ENCODE peak calls at places on chromosomes 13 and 19, in seven cellular contexts. G is adrenal gland, I is uterus, Y is colonic mucosa, S is astrocyte of the spinal cord, L is IMR-90, N is epithelial cell of esophagus. M is an unnamed sample.

GRCh38 chr13:107867701-107868661 is 347.4 kb downstream of the LIG4 start:
- DNase-seq in S (peak; percentile 52), L (peak; percentile 57), I (no peak), G (no peak), N (peak; percentile 17), Y (no peak), M (peak; percentile 49)

GRCh38 chr13:111402441-111402840 is 82.0 kb downstream of the TEX29 start:
- DNase-seq in I (no peak), N (no peak), Y (no peak), L (no peak), S (no peak), G (no peak), M (no peak)

GRCh38 chr19:37926255-37926654 is 19.2 kb downstream of the SIPA1L3 start:
- DNase-seq in N (no peak), S (no peak), Y (no peak), I (no peak), G (no peak), L (no peak), M (no peak)

GRCh38 chr13:24251525-24251924 is 57.9 kb upstream of the C1QTNF9 start:
- DNase-seq in I (no peak), S (no peak), Y (no peak), G (no peak), L (no peak), N (no peak), M (no peak)

GRCh38 chr13:52980695-52981094 is 47.9 kb upstream of the OLFM4 start:
- DNase-seq in I (no peak), S (no peak), N (peak; percentile 36), Y (no peak), G (no peak), L (no peak), M (no peak)

GRCh38 chr19:51549533-51550324 is 18.3 kb upstream of the SIGLEC6 start:
- DNase-seq in I (no peak), Y (no peak), G (no peak), N (no peak), S (no peak), L (no peak), M (no peak)

GRCh38 chr13:75544681-75545333 is 4.8 kb upstream of the UCHL3 start:
- DNase-seq in L (peak; percentile 90), I (no peak), Y (no peak), S (no peak), G (peak; percentile 41), N (peak; percentile 91), M (no peak)

GRCh38 chr13:34031629-34032028 is 213.7 kb downstream of the RFC3 start:
- DNase-seq in G (no peak), Y (no peak), I (no peak), S (no peak), L (no peak), N (no peak), M (no peak)

GRCh38 chr19:7912144-7912696 is 2.4 kb upstream of the TGFBR3L start:
- DNase-seq in S (no peak), G (no peak), Y (no peak), N (no peak), L (no peak), I (peak; percentile 17), M (no peak)

GRCh38 chr19:56301886-56302620 is 12.6 kb downstream of the ZSCAN5A start:
- DNase-seq in L (no peak), I (no peak), S (no peak), Y (no peak), G (no peak), N (peak; percentile 8), M (no peak)

GRCh38 chr19:45172173-45172572 is 5.9 kb downstream of the TRAPPC6A start:
- DNase-seq in N (no peak), I (no peak), G (no peak), Y (no peak), L (no peak), S (no peak), M (no peak)

GRCh38 chr13:41315466-41316047 is 4.5 kb downstream of the NAA16 start:
- DNase-seq in Y (no peak), S (no peak), G (no peak), N (peak; percentile 48), I (no peak), L (peak; percentile 27), M (no peak)

GRCh38 chr13:41313117-41313516 is 2.0 kb downstream of the NAA16 start:
- DNase-seq in S (no peak), Y (no peak), I (no peak), N (no peak), G (no peak), L (no peak), M (no peak)

GRCh38 chr13:41310963-41311606 is at the start of gene NAA16:
- DNase-seq in S (peak; percentile 93), L (peak; percentile 90), I (peak; percentile 89), N (peak; percentile 81), G (peak; percentile 95), Y (peak; percentile 88), M (peak; percentile 96)

GRCh38 chr13:41311607-41312500 is 787 bp downstream of the NAA16 start:
- DNase-seq in I (peak; percentile 44), Y (peak; percentile 70), S (peak; percentile 37), G (peak; percentile 57), L (peak; percentile 43), N (peak; percentile 48), M (peak; percentile 64)

DNA sequence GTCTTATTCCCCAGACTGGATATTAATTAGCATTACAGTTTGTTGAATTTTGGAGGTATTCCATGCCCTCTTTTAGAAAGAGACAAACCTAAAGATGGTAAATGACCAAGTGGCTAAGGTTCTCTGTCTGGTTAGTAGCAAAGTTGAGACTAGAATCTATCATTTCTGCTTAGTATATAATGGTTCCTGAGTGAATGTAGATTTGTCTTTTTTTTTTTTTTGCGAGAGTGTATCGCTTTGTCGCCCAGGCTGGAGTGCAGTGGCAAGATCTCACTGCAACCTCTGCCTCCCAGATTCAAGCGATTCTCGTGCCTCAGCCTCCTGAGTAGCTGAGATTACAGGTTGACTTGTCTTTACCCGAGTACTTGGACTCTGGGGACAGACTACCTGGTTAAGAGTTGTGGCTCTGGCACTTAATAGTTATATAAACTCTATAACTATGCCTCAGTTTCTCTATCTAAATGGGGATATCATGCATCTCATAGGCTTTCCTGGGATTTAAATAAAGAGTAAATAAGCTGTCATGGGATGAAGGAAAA is 2.7 kb downstream of the NAA16 start:
- DNase-seq in I (no peak), N (no peak), L (no peak), S (no peak), G (no peak), Y (no peak), M (no peak)
- H3K4me3 ChIP-seq in I (peak overlapping the region; percentile 79), N (peak overlapping the region; percentile 83), L (peak overlapping the region; percentile 23), S (no peak overlapping the region), G (no peak overlapping the region), Y (no peak overlapping the region), M (peak overlapping the region; percentile 94)

DNA sequence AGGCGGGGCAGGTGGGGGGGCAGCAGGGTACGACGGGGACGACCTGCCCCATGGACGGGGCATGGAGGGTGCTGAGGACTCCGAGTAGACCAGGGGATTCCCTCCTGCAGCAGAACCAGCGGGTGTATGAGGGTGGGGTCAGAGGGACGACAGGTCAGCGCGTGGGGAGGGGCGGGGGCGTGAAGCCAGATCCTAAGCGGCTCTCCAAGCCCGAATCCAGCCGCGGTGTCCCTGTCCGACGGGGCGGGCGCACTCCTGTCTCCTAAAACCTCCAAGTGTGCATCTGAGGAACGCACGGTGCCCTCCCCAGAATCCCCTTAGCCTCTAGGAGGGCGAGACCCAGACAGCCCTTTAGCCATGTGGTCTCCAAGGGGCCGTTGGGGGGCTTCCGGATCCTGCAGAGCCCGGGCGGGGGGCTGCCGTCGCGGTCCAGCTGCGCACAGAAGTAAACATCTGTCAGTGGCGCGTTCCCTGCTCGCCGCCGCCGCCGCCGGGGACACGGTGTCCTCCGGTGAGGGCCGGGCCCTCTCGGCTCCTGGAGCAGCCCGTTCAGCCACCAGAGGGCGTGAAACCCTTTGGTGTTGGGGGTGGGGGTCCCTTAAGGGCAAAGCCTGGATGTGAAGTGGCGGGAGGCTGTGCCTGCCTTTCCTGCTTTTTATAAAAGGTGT is 732 bp downstream of the NRTN start:
- DNase-seq in L (peak; percentile 24), Y (peak; percentile 79), N (peak; percentile 51), I (no peak), S (peak; percentile 26), G (peak; percentile 81), M (peak; percentile 71)
- H3K4me3 ChIP-seq in L (peak overlapping the region; percentile 10), Y (peak overlapping the region; percentile 19), N (no peak overlapping the region), I (no peak overlapping the region), S (no peak overlapping the region), G (no peak overlapping the region), M (peak overlapping the region; percentile 47)

GRCh38 chr13:89688908-89689307 is 1658.6 kb upstream of the MIR17HG start:
- DNase-seq in L (no peak), I (no peak), G (peak; percentile 65), N (no peak), Y (no peak), S (no peak), M (no peak)

GRCh38 chr13:89687066-89687465 is 1660.4 kb upstream of the MIR17HG start:
- DNase-seq in Y (no peak), I (no peak), L (no peak), N (no peak), G (no peak), S (no peak), M (no peak)

DNA sequence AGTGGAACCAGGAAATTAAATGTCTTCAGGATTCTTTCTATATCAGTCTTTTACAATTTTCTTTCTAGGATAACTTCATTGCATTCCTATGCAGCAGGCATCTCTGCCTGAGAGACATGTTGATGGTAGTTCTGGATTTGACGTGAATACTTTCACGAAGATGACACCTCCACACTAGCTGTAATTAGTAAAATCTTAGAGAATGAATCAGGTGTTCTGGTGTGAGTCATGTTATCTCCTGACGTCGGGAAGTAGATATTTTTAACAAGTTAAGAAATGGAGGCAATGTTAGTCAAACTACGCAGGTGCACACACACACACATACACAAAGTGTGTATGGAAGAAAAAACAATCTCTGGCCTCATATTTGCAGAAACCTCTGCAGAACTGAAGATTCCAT is 1661.3 kb upstream of the MIR17HG start:
- DNase-seq in N (peak; percentile 13), G (no peak), Y (no peak), L (no peak), I (no peak), S (no peak), M (no peak)
- H3K4me3 ChIP-seq in N (no peak overlapping the region), G (no peak overlapping the region), Y (no peak overlapping the region), L (no peak overlapping the region), I (no peak overlapping the region), S (no peak overlapping the region), M (no peak overlapping the region)

GRCh38 chr13:50911937-50912624 is 2.5 kb downstream of the RNASEH2B start:
- DNase-seq in Y (peak; percentile 96), I (peak; percentile 90), G (peak; percentile 92), L (peak; percentile 90), S (peak; percentile 91), N (peak; percentile 82), M (peak; percentile 95)

GRCh38 chr13:50915562-50915961 is 6.0 kb downstream of the RNASEH2B start:
- DNase-seq in S (no peak), N (no peak), L (no peak), Y (no peak), G (no peak), I (no peak), M (no peak)

GRCh38 chr13:50912851-50913250 is 3.3 kb downstream of the RNASEH2B start:
- DNase-seq in Y (no peak), I (no peak), S (no peak), L (peak; percentile 55), N (no peak), G (no peak), M (no peak)

GRCh38 chr13:50914848-50915247 is 5.3 kb downstream of the RNASEH2B start:
- DNase-seq in Y (no peak), N (peak; percentile 10), L (peak; percentile 52), G (no peak), I (no peak), S (peak; percentile 55), M (no peak)

DNA sequence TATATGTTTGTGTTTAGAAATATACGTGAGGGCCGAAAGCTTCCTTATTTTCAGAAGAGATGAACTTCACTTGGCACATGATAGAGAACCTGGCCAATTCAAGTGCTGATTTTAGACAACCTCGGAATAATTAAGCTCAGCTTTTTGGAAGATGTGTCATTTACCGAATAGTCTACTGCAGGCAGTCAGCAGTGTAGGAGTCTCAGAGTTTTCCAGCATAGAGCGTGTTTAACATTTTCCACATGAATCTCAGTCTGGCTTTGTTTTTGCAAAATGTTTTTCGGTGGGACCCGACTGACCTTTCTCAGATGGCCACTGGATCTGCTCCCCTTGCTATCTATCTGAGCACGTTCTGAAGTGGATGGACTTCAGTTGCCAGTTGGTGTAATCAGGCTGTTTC is 4.7 kb downstream of the RNASEH2B start:
- DNase-seq in N (no peak), I (no peak), G (no peak), Y (no peak), S (peak; percentile 16), L (no peak), M (no peak)
- H3K4me3 ChIP-seq in N (no peak overlapping the region), I (no peak overlapping the region), G (no peak overlapping the region), Y (no peak overlapping the region), S (no peak overlapping the region), L (no peak overlapping the region), M (no peak overlapping the region)